ENCODE peak calls at places on chromosomes 13 and 19, in seven cellular contexts. U is A172; C is heart right ventricle; M is activated CD8-positive, alpha-beta memory T cell treated with anti-CD3 and anti-CD28 coated beads for 24 hours; P is GM04504; O is neural crest cell; S is NCI-H1417 treated with DMSO at 0.1 percent for 48 hours. X is an unnamed sample.
A peak's percentile ranks its signal among the peaks of the same experiment; 100 is the strongest.

GRCh38 chr19:46828484-46828883 is 22.2 kb downstream of the AP2S1 start:
- DNase-seq in M (no peak), O (no peak), U (no peak), P (peak; percentile 27), S (no peak), C (no peak), X (no peak)

GRCh38 chr13:45194081-45194939 is 6.5 kb downstream of the KCTD4 start:
- DNase-seq in O (no peak), M (no peak), S (no peak), C (peak; percentile 39), P (no peak), U (no peak), X (no peak)

GRCh38 chr13:109809216-109809890 is 23.0 kb upstream of the IRS2 start:
- DNase-seq in C (no peak), O (no peak), P (no peak), U (no peak), S (no peak), M (no peak), X (no peak)

GRCh38 chr13:27795718-27796019 is 3.4 kb downstream of the GSX1 start:
- DNase-seq in S (no peak), U (no peak), O (no peak), P (no peak), C (no peak), M (no peak), X (no peak)

GRCh38 chr13:94933230-94933751 is 220.9 kb upstream of the SOX21 start:
- DNase-seq in U (no peak), M (no peak), P (no peak), O (no peak), C (no peak), S (no peak), X (no peak)

GRCh38 chr19:41327076-41327475 is 17.1 kb downstream of the CCDC97 start:
- DNase-seq in S (no peak), O (no peak), C (no peak), U (no peak), M (no peak), P (no peak), X (no peak)

GRCh38 chr13:105642511-105642958 is 892.9 kb downstream of the EFNB2 start:
- DNase-seq in M (no peak), C (no peak), P (no peak), S (no peak), U (peak; percentile 82), O (no peak), X (no peak)

GRCh38 chr19:28019901-28020300 is 1193.0 kb downstream of the UQCRFS1 start:
- DNase-seq in U (no peak), P (no peak), M (no peak), C (no peak), O (no peak), S (no peak), X (no peak)

GRCh38 chr13:95676100-95676774 is 702 bp upstream of the DNAJC3 start:
- DNase-seq in S (no peak), C (peak; percentile 10), P (peak; percentile 13), M (no peak), U (peak; percentile 52), O (peak; percentile 1), X (peak; percentile 9)

GRCh38 chr19:43774103-43774939 is 6.5 kb downstream of the KCNN4 start:
- DNase-seq in U (no peak), P (no peak), S (no peak), O (peak; percentile 72), M (no peak), C (peak; percentile 59), X (peak; percentile 79)

GRCh38 chr13:51225034-51225433 is 2.8 kb downstream of the FAM124A start:
- DNase-seq in C (no peak), S (no peak), U (no peak), O (no peak), P (no peak), M (no peak), X (no peak)

GRCh38 chr19:4889034-4889825 is 13.5 kb downstream of the ARRDC5 start:
- DNase-seq in P (no peak), U (peak; percentile 67), S (no peak), M (no peak), O (no peak), C (no peak), X (no peak)

GRCh38 chr19:9523885-9524474 is 14.5 kb downstream of the ZNF426 start:
- DNase-seq in C (no peak), M (no peak), P (no peak), S (no peak), O (no peak), U (no peak), X (no peak)

GRCh38 chr19:7734220-7735203 is 2.6 kb upstream of the CLEC4G start:
- DNase-seq in O (no peak), C (no peak), U (no peak), S (no peak), P (no peak), M (no peak), X (no peak)

GRCh38 chr13:38483623-38484022 is 134.0 kb downstream of the UFM1 start:
- DNase-seq in P (no peak), M (no peak), O (no peak), S (no peak), U (no peak), C (no peak), X (no peak)

GRCh38 chr13:67642638-67643037 is 412.5 kb upstream of the PCDH9 start:
- DNase-seq in O (no peak), S (no peak), P (no peak), C (no peak), M (no peak), U (no peak), X (no peak)

GRCh38 chr13:71863249-71863648 is 3.8 kb downstream of the DACH1 start:
- DNase-seq in O (no peak), C (no peak), U (no peak), M (no peak), P (no peak), S (no peak), X (no peak)

GRCh38 chr13:95437561-95437960 is 115.0 kb upstream of the CLDN10 start:
- DNase-seq in P (no peak), C (no peak), O (no peak), U (peak; percentile 11), S (no peak), M (no peak), X (no peak)